ENCODE peak calls at places on chromosomes 11 and 22, in six cellular contexts. T is GM12878, U is GM12892, Q is H1, D is SK-N-SH, J is HepG2. O is an unnamed sample.
A peak's percentile ranks its signal among the peaks of the same experiment; 100 is the strongest.

GRCh38 chr22:31973739-31974138 is 29.4 kb downstream of the YWHAH start:
- DNase-seq in D (no peak), J (no peak), Q (no peak), T (no peak), U (no peak), O (no peak)

GRCh38 chr11:78207532-78208256 is 19.0 kb downstream of the USP35 start:
- DNase-seq in Q (no peak), U (no peak), D (peak; percentile 91), J (no peak), T (no peak), O (no peak)

GRCh38 chr11:98307827-98308491 is 712.8 kb upstream of the CNTN5 start:
- DNase-seq in Q (no peak), T (no peak), D (no peak), J (no peak), U (no peak), O (no peak)

GRCh38 chr11:66051766-66052663 is at the start of gene SF3B2:
- DNase-seq in J (peak; percentile 95), Q (peak; percentile 90), U (peak; percentile 98), D (peak; percentile 96), T (peak; percentile 96), O (peak; percentile 97)

GRCh38 chr11:67053896-67054850 is 2.5 kb upstream of the RHOD start:
- DNase-seq in J (peak; percentile 49), U (peak; percentile 77), Q (peak; percentile 85), T (no peak), D (peak; percentile 92), O (peak; percentile 78)

GRCh38 chr22:20405291-20405930 is 11.5 kb downstream of the ZNF74 start:
- DNase-seq in T (no peak), U (no peak), Q (no peak), D (no peak), J (no peak), O (no peak)

GRCh38 chr22:45242778-45243191 is 2.1 kb upstream of the KIAA0930 start:
- DNase-seq in U (no peak), Q (no peak), J (peak; percentile 57), D (no peak), T (no peak), O (no peak)

GRCh38 chr22:29071261-29072045 is 1.4 kb upstream of the KREMEN1 start:
- DNase-seq in T (no peak), Q (peak; percentile 78), J (peak; percentile 71), D (no peak), U (peak; percentile 46), O (no peak)

GRCh38 chr11:66271816-66272215 is 3.4 kb downstream of the RAB1B start:
- DNase-seq in T (no peak), U (no peak), D (no peak), Q (no peak), J (no peak), O (no peak)

GRCh38 chr11:17707833-17708232 is 11.5 kb upstream of the MYOD1 start:
- DNase-seq in Q (no peak), T (no peak), J (no peak), D (no peak), U (no peak), O (no peak)

GRCh38 chr11:15195454-15196200 is 80.9 kb downstream of the INSC start:
- DNase-seq in Q (peak; percentile 22), U (no peak), D (no peak), T (no peak), J (peak; percentile 55), O (no peak)

GRCh38 chr11:128086794-128087193 is 500.6 kb downstream of the ETS1 start:
- DNase-seq in D (no peak), J (no peak), T (no peak), U (no peak), Q (no peak), O (no peak)

GRCh38 chr11:28105869-28106268 is 2.1 kb downstream of the KIF18A start:
- DNase-seq in U (no peak), J (no peak), D (no peak), T (no peak), Q (no peak), O (no peak)

GRCh38 chr11:59186130-59186594 is 14.2 kb downstream of the DTX4 start:
- DNase-seq in T (no peak), U (peak; percentile 61), D (peak; percentile 68), Q (peak; percentile 82), J (peak; percentile 50), O (peak; percentile 60)

GRCh38 chr11:134725939-134726639 is 314.0 kb upstream of the B3GAT1 start:
- DNase-seq in T (no peak), J (peak; percentile 14), Q (no peak), U (no peak), D (peak; percentile 42), O (no peak)

GRCh38 chr22:47192106-47192650 is 429.7 kb downstream of the TBC1D22A start:
- DNase-seq in D (no peak), J (no peak), Q (no peak), U (peak; percentile 7), T (no peak), O (no peak)

GRCh38 chr11:61498767-61499341 is 9.7 kb upstream of the LRRC10B start:
- DNase-seq in T (no peak), U (no peak), D (no peak), J (no peak), Q (no peak), O (no peak)

GRCh38 chr22:23178512-23179254 is 1.6 kb upstream of the BCR start:
- DNase-seq in D (peak; percentile 91), T (no peak), Q (peak; percentile 90), J (no peak), U (peak; percentile 64), O (peak; percentile 62)

GRCh38 chr11:11722861-11723260 is 101.1 kb upstream of the GALNT18 start:
- DNase-seq in J (no peak), U (no peak), D (no peak), T (no peak), Q (no peak), O (no peak)

GRCh38 chr11:128904872-128905344 is 13.8 kb downstream of the KCNJ5 start:
- DNase-seq in Q (peak; percentile 67), J (no peak), D (peak; percentile 85), T (no peak), U (peak; percentile 41), O (peak; percentile 48)

GRCh38 chr22:49404576-49405199 is 423.0 kb downstream of the BRD1 start:
- DNase-seq in U (no peak), J (no peak), Q (no peak), T (no peak), D (no peak), O (no peak)

GRCh38 chr11:11898648-11899047 is 56.9 kb downstream of the USP47 start:
- DNase-seq in J (no peak), D (no peak), Q (no peak), T (no peak), U (no peak), O (no peak)

GRCh38 chr11:12537778-12538401 is 136.3 kb upstream of the TEAD1 start:
- DNase-seq in D (peak; percentile 3), T (no peak), J (no peak), U (no peak), Q (no peak), O (no peak)

GRCh38 chr11:57297221-57297620 is 27.5 kb downstream of the TNKS1BP1 start:
- DNase-seq in Q (no peak), J (no peak), U (no peak), T (no peak), D (no peak), O (no peak)

GRCh38 chr22:23305922-23306374 is 125.6 kb downstream of the BCR start:
- DNase-seq in D (peak; percentile 75), Q (no peak), T (no peak), U (no peak), J (no peak), O (no peak)

GRCh38 chr11:47928426-47928825 is 51.9 kb upstream of the PTPRJ start:
- DNase-seq in D (no peak), J (no peak), U (no peak), T (no peak), Q (no peak), O (no peak)

GRCh38 chr11:47924184-47924671 is 56.1 kb upstream of the PTPRJ start:
- DNase-seq in D (no peak), Q (no peak), J (peak; percentile 45), T (no peak), U (no peak), O (no peak)

GRCh38 chr11:47918370-47918690 is 62.0 kb upstream of the PTPRJ start:
- DNase-seq in T (no peak), J (peak; percentile 13), D (no peak), U (no peak), Q (no peak), O (no peak)

GRCh38 chr11:47918882-47919495 is 61.4 kb upstream of the PTPRJ start:
- DNase-seq in T (no peak), Q (no peak), D (no peak), J (no peak), U (no peak), O (no peak)

GRCh38 chr11:47923667-47924066 is 56.7 kb upstream of the PTPRJ start:
- DNase-seq in U (no peak), D (no peak), T (no peak), J (no peak), Q (no peak), O (no peak)
- TF ChIP-seq TAF1 in U (no peak), D (no peak), T (no peak), J (no peak), Q (no peak), O (no peak)

DNA sequence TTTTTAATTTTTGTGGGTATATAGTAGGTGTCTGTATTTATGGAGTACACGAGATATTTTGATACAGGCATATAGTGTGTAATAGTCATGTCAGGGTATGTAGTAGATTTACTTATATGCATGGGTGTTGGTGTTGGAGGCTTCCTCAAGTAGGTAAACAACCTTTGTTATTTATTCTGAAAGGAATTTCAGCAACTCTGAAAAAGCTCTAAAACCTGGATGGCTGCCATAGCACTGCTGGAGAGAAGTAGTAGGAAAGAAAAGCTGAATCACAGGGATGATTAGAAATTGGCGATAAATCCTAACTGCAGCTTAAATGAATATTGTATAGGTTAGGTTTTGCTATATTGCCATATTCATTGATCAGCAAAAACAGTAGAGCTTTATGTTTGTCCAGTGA is 44.4 kb upstream of the ST14 start:
- DNase-seq in Q (no peak), T (no peak), D (no peak), U (no peak), J (no peak), O (no peak)
- TF ChIP-seq TAF1 in Q (no peak), T (no peak), D (no peak), U (no peak), J (no peak), O (no peak)

DNA sequence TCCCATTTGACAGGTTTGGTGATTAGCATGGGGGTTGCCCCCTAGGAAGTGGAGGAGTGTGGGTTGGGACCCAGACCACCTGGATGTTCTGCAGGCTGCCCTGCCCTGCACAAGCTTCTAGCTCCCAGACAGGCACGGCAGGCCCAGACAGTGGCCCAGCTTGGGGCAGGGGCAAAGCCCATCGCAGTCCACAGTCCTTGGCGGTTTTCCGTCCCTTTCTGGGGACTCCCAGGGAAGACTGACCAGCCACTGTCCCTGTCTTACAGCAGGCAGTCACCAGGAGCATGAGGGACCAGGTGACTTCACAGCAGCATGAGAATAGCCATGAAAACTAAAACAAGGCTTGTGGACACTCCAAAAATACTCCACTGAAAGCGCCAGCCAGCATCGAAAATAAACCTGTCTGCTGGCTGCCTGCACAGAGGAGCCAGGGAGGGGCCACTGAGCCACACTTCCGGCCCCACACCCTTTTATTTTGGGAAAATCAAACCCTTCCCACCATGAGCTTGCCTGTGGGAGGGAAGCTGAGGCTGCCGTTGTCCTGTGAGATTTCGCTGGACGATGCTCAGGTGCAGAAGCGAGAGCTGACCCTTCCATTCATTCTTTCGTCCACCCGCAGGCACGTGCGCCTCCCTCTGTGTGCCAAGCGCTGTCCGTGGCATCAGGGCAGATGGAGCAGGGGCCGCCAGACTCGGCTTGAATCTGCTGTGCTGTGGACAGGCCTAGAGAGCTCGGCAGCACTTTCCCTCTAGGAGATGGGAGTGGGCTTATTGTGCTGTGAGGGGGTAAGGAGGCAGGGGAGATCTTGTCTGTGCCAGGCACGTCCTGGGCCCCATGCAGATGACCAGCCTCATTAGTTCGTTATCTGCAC is 28.0 kb downstream of the FADD start:
- DNase-seq in T (no peak), D (no peak), U (no peak), Q (no peak), J (no peak), O (no peak)
- TF ChIP-seq TAF1 in T (no peak), D (no peak), U (no peak), Q (no peak), J (no peak), O (no peak)

GRCh38 chr11:70399681-70400112 is 1.4 kb downstream of the CTTN start:
- DNase-seq in J (peak; percentile 78), D (peak; percentile 65), Q (peak; percentile 57), T (no peak), U (no peak), O (no peak)
- TF ChIP-seq TAF1 in J (peak; percentile 51), D (peak; percentile 48), Q (no peak), T (no peak), U (no peak), O (no peak)